ENCODE peak calls at places on chromosomes 13 and 19, in seven cellular contexts. One of them, this sample, is unnamed.
A peak's percentile ranks its signal among the peaks of the same experiment; 100 is the strongest.

GRCh38 chr19:33998739-33999345 is 173.5 kb upstream of the LSM14A start:
- DNase-seq in adrenal gland: no peak
- DNase-seq in keratinocyte: no peak
- DNase-seq in EL: no peak
- DNase-seq in stimulated activated CD4-positive, alpha-beta T cell treated with anti-CD3 and anti-CD28 coated beads, Interleukin-1b, Interleukin-23, amount 100 ng/mL, for 24 hours: no peak
- DNase-seq in NCI-H2081: no peak
- DNase-seq in amniotic epithelial cell: peak; percentile 3
- DNase-seq in this sample: no peak

GRCh38 chr19:3565177-3565576 is 7.6 kb upstream of the HMG20B start:
- DNase-seq in amniotic epithelial cell: peak; percentile 86
- DNase-seq in adrenal gland: no peak
- DNase-seq in EL: peak; percentile 96
- DNase-seq in NCI-H2081: no peak
- DNase-seq in stimulated activated CD4-positive, alpha-beta T cell treated with anti-CD3 and anti-CD28 coated beads, Interleukin-1b, Interleukin-23, amount 100 ng/mL, for 24 hours: no peak
- DNase-seq in keratinocyte: no peak
- DNase-seq in this sample: no peak

GRCh38 chr19:35247526-35248309 is 1.1 kb upstream of the LSR start:
- DNase-seq in amniotic epithelial cell: no peak
- DNase-seq in adrenal gland: peak; percentile 85
- DNase-seq in keratinocyte: no peak
- DNase-seq in stimulated activated CD4-positive, alpha-beta T cell treated with anti-CD3 and anti-CD28 coated beads, Interleukin-1b, Interleukin-23, amount 100 ng/mL, for 24 hours: peak; percentile 51
- DNase-seq in EL: peak; percentile 19
- DNase-seq in NCI-H2081: peak; percentile 82
- DNase-seq in this sample: peak; percentile 97

GRCh38 chr13:84810781-84811180 is 928.5 kb upstream of the SLITRK1 start:
- DNase-seq in adrenal gland: no peak
- DNase-seq in EL: peak; percentile 37
- DNase-seq in stimulated activated CD4-positive, alpha-beta T cell treated with anti-CD3 and anti-CD28 coated beads, Interleukin-1b, Interleukin-23, amount 100 ng/mL, for 24 hours: no peak
- DNase-seq in amniotic epithelial cell: no peak
- DNase-seq in NCI-H2081: no peak
- DNase-seq in keratinocyte: no peak
- DNase-seq in this sample: no peak

GRCh38 chr19:51366999-51367564 is 894 bp upstream of the ETFB start:
- DNase-seq in stimulated activated CD4-positive, alpha-beta T cell treated with anti-CD3 and anti-CD28 coated beads, Interleukin-1b, Interleukin-23, amount 100 ng/mL, for 24 hours: no peak
- DNase-seq in NCI-H2081: no peak
- DNase-seq in adrenal gland: no peak
- DNase-seq in keratinocyte: no peak
- DNase-seq in EL: no peak
- DNase-seq in amniotic epithelial cell: no peak
- DNase-seq in this sample: no peak

GRCh38 chr19:13849991-13850909 is 26.7 kb upstream of the NANOS3 start:
- DNase-seq in stimulated activated CD4-positive, alpha-beta T cell treated with anti-CD3 and anti-CD28 coated beads, Interleukin-1b, Interleukin-23, amount 100 ng/mL, for 24 hours: peak; percentile 67
- DNase-seq in EL: peak; percentile 78
- DNase-seq in adrenal gland: peak; percentile 89
- DNase-seq in NCI-H2081: peak; percentile 70
- DNase-seq in keratinocyte: no peak
- DNase-seq in amniotic epithelial cell: peak; percentile 52
- DNase-seq in this sample: peak; percentile 56

GRCh38 chr19:14409157-14410053 is 9.7 kb downstream of the DDX39A start:
- DNase-seq in stimulated activated CD4-positive, alpha-beta T cell treated with anti-CD3 and anti-CD28 coated beads, Interleukin-1b, Interleukin-23, amount 100 ng/mL, for 24 hours: no peak
- DNase-seq in adrenal gland: peak; percentile 25
- DNase-seq in EL: no peak
- DNase-seq in NCI-H2081: no peak
- DNase-seq in amniotic epithelial cell: no peak
- DNase-seq in keratinocyte: no peak
- DNase-seq in this sample: no peak

GRCh38 chr19:35828694-35829301 is 16.2 kb upstream of the PRODH2 start:
- DNase-seq in adrenal gland: peak; percentile 75
- DNase-seq in amniotic epithelial cell: peak; percentile 53
- DNase-seq in keratinocyte: no peak
- DNase-seq in EL: peak; percentile 51
- DNase-seq in NCI-H2081: no peak
- DNase-seq in stimulated activated CD4-positive, alpha-beta T cell treated with anti-CD3 and anti-CD28 coated beads, Interleukin-1b, Interleukin-23, amount 100 ng/mL, for 24 hours: peak; percentile 35
- DNase-seq in this sample: no peak

GRCh38 chr13:97231118-97231831 is 9.1 kb downstream of the MBNL2 start:
- DNase-seq in stimulated activated CD4-positive, alpha-beta T cell treated with anti-CD3 and anti-CD28 coated beads, Interleukin-1b, Interleukin-23, amount 100 ng/mL, for 24 hours: no peak
- DNase-seq in adrenal gland: no peak
- DNase-seq in EL: no peak
- DNase-seq in NCI-H2081: no peak
- DNase-seq in keratinocyte: no peak
- DNase-seq in amniotic epithelial cell: no peak
- DNase-seq in this sample: no peak

GRCh38 chr19:34806976-34807860 is 34.2 kb upstream of the ZNF599 start:
- DNase-seq in keratinocyte: no peak
- DNase-seq in stimulated activated CD4-positive, alpha-beta T cell treated with anti-CD3 and anti-CD28 coated beads, Interleukin-1b, Interleukin-23, amount 100 ng/mL, for 24 hours: no peak
- DNase-seq in adrenal gland: no peak
- DNase-seq in EL: peak; percentile 26
- DNase-seq in amniotic epithelial cell: no peak
- DNase-seq in NCI-H2081: no peak
- DNase-seq in this sample: no peak

GRCh38 chr13:32048816-32049215 is 17.2 kb downstream of the FRY start:
- DNase-seq in NCI-H2081: no peak
- DNase-seq in adrenal gland: no peak
- DNase-seq in EL: peak; percentile 12
- DNase-seq in amniotic epithelial cell: no peak
- DNase-seq in stimulated activated CD4-positive, alpha-beta T cell treated with anti-CD3 and anti-CD28 coated beads, Interleukin-1b, Interleukin-23, amount 100 ng/mL, for 24 hours: no peak
- DNase-seq in keratinocyte: no peak
- DNase-seq in this sample: no peak

GRCh38 chr13:27007166-27007565 is 164.4 kb downstream of the USP12 start:
- DNase-seq in keratinocyte: no peak
- DNase-seq in EL: no peak
- DNase-seq in stimulated activated CD4-positive, alpha-beta T cell treated with anti-CD3 and anti-CD28 coated beads, Interleukin-1b, Interleukin-23, amount 100 ng/mL, for 24 hours: no peak
- DNase-seq in NCI-H2081: peak; percentile 52
- DNase-seq in adrenal gland: no peak
- DNase-seq in amniotic epithelial cell: no peak
- DNase-seq in this sample: no peak

GRCh38 chr13:33169273-33169980 is 116.1 kb downstream of the STARD13 start:
- DNase-seq in keratinocyte: peak; percentile 69
- DNase-seq in EL: peak; percentile 87
- DNase-seq in NCI-H2081: no peak
- DNase-seq in stimulated activated CD4-positive, alpha-beta T cell treated with anti-CD3 and anti-CD28 coated beads, Interleukin-1b, Interleukin-23, amount 100 ng/mL, for 24 hours: no peak
- DNase-seq in amniotic epithelial cell: peak; percentile 84
- DNase-seq in adrenal gland: no peak
- DNase-seq in this sample: no peak

This sample was measured in NCI-H1930.